ENCODE peak calls at places on chromosomes 13 and 19, in five cellular contexts. One of them, this sample, is unnamed.

GRCh38 chr13:74573654-74574053 is 439.4 kb upstream of the KLF12 start:
- DNase-seq in GM23248: no peak
- DNase-seq in neural progenitor cell: peak
- DNase-seq in GM23338: peak
- DNase-seq in PC-3: no peak
- DNase-seq in this sample: no peak

GRCh38 chr13:112250788-112251445 is 125.2 kb upstream of the SPACA7 start:
- DNase-seq in GM23248: no peak
- DNase-seq in GM23338: no peak
- DNase-seq in PC-3: no peak
- DNase-seq in neural progenitor cell: no peak
- DNase-seq in this sample: no peak

GRCh38 chr13:59038824-59039223 is 1124.9 kb downstream of the DIAPH3 start:
- DNase-seq in GM23338: no peak
- DNase-seq in GM23248: no peak
- DNase-seq in PC-3: peak
- DNase-seq in neural progenitor cell: no peak
- DNase-seq in this sample: peak

GRCh38 chr13:75544681-75545333 is 4.8 kb upstream of the UCHL3 start:
- DNase-seq in GM23338: no peak
- DNase-seq in GM23248: peak
- DNase-seq in neural progenitor cell: no peak
- DNase-seq in PC-3: peak
- DNase-seq in this sample: no peak

GRCh38 chr19:33819875-33820781 is 23.5 kb downstream of the KCTD15 start:
- DNase-seq in GM23338: peak
- DNase-seq in PC-3: peak
- DNase-seq in neural progenitor cell: peak
- DNase-seq in GM23248: peak
- DNase-seq in this sample: peak

GRCh38 chr13:48412100-48412556 is 785 bp downstream of the LPAR6 start:
- DNase-seq in GM23248: peak
- DNase-seq in PC-3: peak
- DNase-seq in neural progenitor cell: no peak
- DNase-seq in GM23338: peak
- DNase-seq in this sample: peak

GRCh38 chr13:111270765-111271164 is 49.7 kb upstream of the TEX29 start:
- DNase-seq in GM23338: no peak
- DNase-seq in PC-3: no peak
- DNase-seq in GM23248: peak
- DNase-seq in neural progenitor cell: no peak
- DNase-seq in this sample: no peak

GRCh38 chr13:113992276-113993005 is 18.6 kb upstream of the C13orf46 start:
- DNase-seq in neural progenitor cell: no peak
- DNase-seq in GM23248: no peak
- DNase-seq in PC-3: no peak
- DNase-seq in GM23338: no peak
- DNase-seq in this sample: no peak

GRCh38 chr13:85582890-85583289 is 216.3 kb downstream of the SLITRK6 start:
- DNase-seq in GM23338: no peak
- DNase-seq in PC-3: peak
- DNase-seq in neural progenitor cell: no peak
- DNase-seq in GM23248: no peak
- DNase-seq in this sample: no peak

GRCh38 chr19:10289836-10290438 is at the start of gene ICAM5:
- DNase-seq in GM23248: peak
- DNase-seq in neural progenitor cell: no peak
- DNase-seq in GM23338: peak
- DNase-seq in PC-3: peak
- DNase-seq in this sample: no peak

GRCh38 chr13:44075113-44075512 is 195.4 kb downstream of the LACC1 start:
- DNase-seq in GM23338: no peak
- DNase-seq in GM23248: no peak
- DNase-seq in PC-3: no peak
- DNase-seq in neural progenitor cell: no peak
- DNase-seq in this sample: peak

GRCh38 chr19:41741244-41741554 is 14.1 kb upstream of the CEACAM6 start:
- DNase-seq in GM23248: no peak
- DNase-seq in PC-3: no peak
- DNase-seq in neural progenitor cell: no peak
- DNase-seq in GM23338: no peak
- DNase-seq in this sample: no peak

GRCh38 chr13:75495938-75496337 is 14.0 kb upstream of the TBC1D4 start:
- DNase-seq in GM23248: peak
- DNase-seq in GM23338: no peak
- DNase-seq in PC-3: no peak
- DNase-seq in neural progenitor cell: no peak
- DNase-seq in this sample: no peak

GRCh38 chr13:24923305-24923640 is 159.3 kb downstream of the RNF17 start:
- DNase-seq in PC-3: peak
- DNase-seq in neural progenitor cell: no peak
- DNase-seq in GM23338: no peak
- DNase-seq in GM23248: peak
- DNase-seq in this sample: peak

GRCh38 chr19:48815870-48816501 is 5.2 kb upstream of the BCAT2 start:
- DNase-seq in GM23338: peak
- DNase-seq in neural progenitor cell: no peak
- DNase-seq in GM23248: no peak
- DNase-seq in PC-3: no peak
- DNase-seq in this sample: peak

GRCh38 chr19:11405846-11406643 is 13.1 kb downstream of the RGL3 start:
- DNase-seq in neural progenitor cell: peak
- DNase-seq in GM23248: no peak
- DNase-seq in GM23338: peak
- DNase-seq in PC-3: no peak
- DNase-seq in this sample: no peak

GRCh38 chr19:3881272-3882040 is 971 bp downstream of the ATCAY start:
- DNase-seq in PC-3: no peak
- DNase-seq in GM23248: no peak
- DNase-seq in GM23338: peak
- DNase-seq in neural progenitor cell: peak
- DNase-seq in this sample: no peak

GRCh38 chr13:43494206-43494605 is 292.6 kb downstream of the ENOX1 start:
- DNase-seq in neural progenitor cell: no peak
- DNase-seq in GM23338: no peak
- DNase-seq in GM23248: no peak
- DNase-seq in PC-3: peak
- DNase-seq in this sample: no peak

GRCh38 chr13:99740261-99740979 is 231.1 kb downstream of the ZIC5 start:
- DNase-seq in GM23248: peak
- DNase-seq in PC-3: no peak
- DNase-seq in neural progenitor cell: no peak
- DNase-seq in GM23338: no peak
- DNase-seq in this sample: no peak
- H3K4me3 ChIP-seq in GM23248: no peak
- H3K4me3 ChIP-seq in PC-3: no peak
- H3K4me3 ChIP-seq in neural progenitor cell: no peak
- H3K4me3 ChIP-seq in GM23338: no peak
- H3K4me3 ChIP-seq in this sample: no peak

DNA sequence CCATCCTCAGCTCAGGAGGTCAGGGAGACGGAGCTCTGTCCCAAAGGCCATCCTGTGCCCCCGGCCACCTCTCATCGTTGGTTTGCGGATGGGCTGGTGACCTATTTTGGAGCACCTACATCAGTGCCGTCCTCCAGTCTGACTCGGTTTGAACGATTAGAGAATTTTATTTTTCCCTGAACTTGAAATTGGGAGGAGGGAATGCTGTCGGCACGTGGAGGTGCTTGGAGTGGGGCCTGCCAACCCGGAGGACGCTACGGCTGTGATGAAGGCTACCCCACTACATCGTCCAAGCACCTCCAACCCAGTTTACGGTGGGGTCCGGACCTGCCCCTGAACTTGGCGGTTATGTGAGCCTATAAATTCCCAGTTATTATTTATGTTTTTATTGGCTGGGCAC is 3.0 kb upstream of the ZNF554 start:
- DNase-seq in GM23338: no peak
- DNase-seq in GM23248: no peak
- DNase-seq in PC-3: no peak
- DNase-seq in neural progenitor cell: no peak
- DNase-seq in this sample: no peak
- TF ChIP-seq EZH2phosphoT487 in GM23338: no peak
- TF ChIP-seq EZH2phosphoT487 in GM23248: no peak
- TF ChIP-seq EZH2phosphoT487 in PC-3: no peak
- TF ChIP-seq EZH2phosphoT487 in neural progenitor cell: no peak
- TF ChIP-seq EZH2phosphoT487 in this sample: no peak

GRCh38 chr13:36921902-36922301 is 1.9 kb upstream of the SMAD9 start:
- DNase-seq in neural progenitor cell: no peak
- DNase-seq in PC-3: no peak
- DNase-seq in GM23338: no peak
- DNase-seq in GM23248: no peak
- DNase-seq in this sample: no peak
- H2AFZ ChIP-seq in neural progenitor cell: no peak
- H2AFZ ChIP-seq in PC-3: no peak
- H2AFZ ChIP-seq in GM23338: no peak
- H2AFZ ChIP-seq in GM23248: peak
- H2AFZ ChIP-seq in this sample: no peak

DNA sequence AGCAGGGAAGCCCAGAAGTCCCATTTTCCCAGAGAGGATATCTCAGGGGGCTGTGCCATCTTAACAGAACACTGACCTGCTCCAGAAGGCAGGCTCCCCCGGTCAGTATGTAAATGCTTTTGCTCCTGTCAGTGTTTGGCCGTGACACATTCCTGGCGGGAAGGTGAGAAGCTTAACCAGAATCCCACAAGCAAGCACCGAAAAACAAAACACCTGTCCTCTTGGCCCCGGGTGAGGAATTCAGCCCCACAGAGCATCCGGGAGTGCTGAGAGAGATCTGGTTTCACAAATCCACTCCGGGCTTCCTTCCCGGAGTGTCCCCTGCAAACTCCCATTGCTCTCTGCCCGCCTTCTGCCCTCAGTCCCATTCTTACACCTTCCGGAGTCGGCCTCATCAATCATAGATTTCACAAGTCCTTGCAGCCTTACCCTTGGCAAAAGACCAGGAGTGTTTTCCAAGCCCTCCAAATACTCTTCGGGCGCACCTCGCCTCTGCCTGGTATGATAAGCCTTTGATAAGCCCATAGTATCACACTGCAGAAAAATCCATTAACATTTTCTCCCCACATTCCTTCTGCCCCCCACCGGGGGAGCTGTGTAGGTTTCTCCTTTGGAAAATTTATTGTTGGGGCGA is 12.2 kb downstream of the TPM4 start:
- DNase-seq in GM23248: no peak
- DNase-seq in neural progenitor cell: no peak
- DNase-seq in PC-3: no peak
- DNase-seq in GM23338: no peak
- DNase-seq in this sample: no peak
- H3K4me3 ChIP-seq in GM23248: no peak
- H3K4me3 ChIP-seq in neural progenitor cell: no peak
- H3K4me3 ChIP-seq in PC-3: no peak
- H3K4me3 ChIP-seq in GM23338: no peak
- H3K4me3 ChIP-seq in this sample: no peak

GRCh38 chr19:6709549-6709948 is 10.9 kb downstream of the C3 start:
- DNase-seq in PC-3: no peak
- DNase-seq in GM23248: no peak
- DNase-seq in neural progenitor cell: no peak
- DNase-seq in GM23338: no peak
- DNase-seq in this sample: no peak
- TF ChIP-seq EZH2phosphoT487 in PC-3: no peak
- TF ChIP-seq EZH2phosphoT487 in GM23248: no peak
- TF ChIP-seq EZH2phosphoT487 in neural progenitor cell: no peak
- TF ChIP-seq EZH2phosphoT487 in GM23338: no peak
- TF ChIP-seq EZH2phosphoT487 in this sample: no peak

GRCh38 chr13:102873653-102874052 is 27.8 kb downstream of the ERCC5 start:
- DNase-seq in PC-3: peak
- DNase-seq in GM23248: peak
- DNase-seq in neural progenitor cell: no peak
- DNase-seq in GM23338: no peak
- DNase-seq in this sample: no peak
- H2AFZ ChIP-seq in PC-3: no peak
- H2AFZ ChIP-seq in GM23248: no peak
- H2AFZ ChIP-seq in neural progenitor cell: no peak
- H2AFZ ChIP-seq in GM23338: no peak
- H2AFZ ChIP-seq in this sample: no peak

DNA sequence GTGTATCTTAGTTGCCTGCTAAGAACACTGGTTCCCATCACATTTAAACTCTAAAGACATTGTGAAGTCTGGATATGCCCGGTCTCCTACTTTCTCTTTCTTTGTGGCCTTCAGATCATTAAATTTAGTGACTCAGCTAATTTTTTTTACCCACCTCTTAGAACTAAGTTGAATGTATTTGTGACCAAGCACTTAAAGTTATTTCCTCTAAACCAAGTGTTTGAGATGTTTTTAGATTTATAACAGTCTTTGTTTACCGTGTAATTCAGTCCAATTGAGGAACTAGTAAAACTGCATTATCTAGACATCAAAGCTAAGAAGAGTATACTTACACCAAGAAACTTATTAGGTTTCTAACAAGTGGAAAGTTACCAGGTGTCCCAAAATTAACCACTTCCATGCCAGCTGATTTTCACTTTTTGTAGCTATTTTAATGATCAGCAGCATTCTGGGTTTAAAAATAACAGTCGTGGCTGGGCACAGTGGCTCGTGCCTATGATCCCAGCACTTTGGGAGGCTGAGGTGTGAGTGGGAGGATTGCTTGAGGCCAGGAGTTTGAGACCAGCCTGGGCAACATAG is 53.1 kb downstream of the ARHGAP35 start:
- DNase-seq in PC-3: peak
- DNase-seq in GM23248: peak
- DNase-seq in GM23338: no peak
- DNase-seq in neural progenitor cell: no peak
- DNase-seq in this sample: no peak
- H3K4me3 ChIP-seq in PC-3: peak
- H3K4me3 ChIP-seq in GM23248: peak
- H3K4me3 ChIP-seq in GM23338: no peak
- H3K4me3 ChIP-seq in neural progenitor cell: no peak
- H3K4me3 ChIP-seq in this sample: no peak

GRCh38 chr19:5801796-5802616 is 2.9 kb upstream of the NRTN start:
- DNase-seq in GM23248: peak
- DNase-seq in PC-3: no peak
- DNase-seq in GM23338: peak
- DNase-seq in neural progenitor cell: peak
- DNase-seq in this sample: peak
- TF ChIP-seq EZH2phosphoT487 in GM23248: no peak
- TF ChIP-seq EZH2phosphoT487 in PC-3: no peak
- TF ChIP-seq EZH2phosphoT487 in GM23338: no peak
- TF ChIP-seq EZH2phosphoT487 in neural progenitor cell: no peak
- TF ChIP-seq EZH2phosphoT487 in this sample: no peak

GRCh38 chr19:38421856-38422255 is 4.2 kb downstream of the RASGRP4 start:
- DNase-seq in PC-3: no peak
- DNase-seq in GM23338: no peak
- DNase-seq in neural progenitor cell: no peak
- DNase-seq in GM23248: no peak
- DNase-seq in this sample: no peak

GRCh38 chr19:38424272-38424671 is 1.7 kb downstream of the RASGRP4 start:
- DNase-seq in GM23248: no peak
- DNase-seq in PC-3: no peak
- DNase-seq in GM23338: no peak
- DNase-seq in neural progenitor cell: no peak
- DNase-seq in this sample: no peak

GRCh38 chr19:38425810-38426466 is at the start of gene RASGRP4:
- DNase-seq in PC-3: no peak
- DNase-seq in GM23338: peak
- DNase-seq in neural progenitor cell: no peak
- DNase-seq in GM23248: no peak
- DNase-seq in this sample: no peak

GRCh38 chr19:38422405-38422804 is 3.6 kb downstream of the RASGRP4 start:
- DNase-seq in GM23248: no peak
- DNase-seq in PC-3: no peak
- DNase-seq in neural progenitor cell: no peak
- DNase-seq in GM23338: no peak
- DNase-seq in this sample: no peak

GRCh38 chr19:38425222-38425809 is 703 bp downstream of the RASGRP4 start:
- DNase-seq in GM23338: no peak
- DNase-seq in PC-3: no peak
- DNase-seq in neural progenitor cell: no peak
- DNase-seq in GM23248: no peak
- DNase-seq in this sample: no peak
- H2AFZ ChIP-seq in GM23338: peak
- H2AFZ ChIP-seq in PC-3: no peak
- H2AFZ ChIP-seq in neural progenitor cell: peak
- H2AFZ ChIP-seq in GM23248: no peak
- H2AFZ ChIP-seq in this sample: no peak